ENCODE peak calls at places on chromosomes 3 and 15, in four cellular contexts. One of them, this sample, is unnamed.

GRCh38 chr3:38549486-38549885 is 53.3 kb downstream of the EXOG start:
- DNase-seq in AG10803: no peak
- DNase-seq in CD8-positive, alpha-beta T cell: no peak
- DNase-seq in transverse colon: no peak
- DNase-seq in this sample: no peak

GRCh38 chr3:25019506-25019905 is 408.6 kb upstream of the RARB start:
- DNase-seq in CD8-positive, alpha-beta T cell: no peak
- DNase-seq in AG10803: no peak
- DNase-seq in transverse colon: no peak
- DNase-seq in this sample: no peak

GRCh38 chr15:31444844-31445243 is 118.2 kb downstream of the KLF13 start:
- DNase-seq in CD8-positive, alpha-beta T cell: no peak
- DNase-seq in transverse colon: no peak
- DNase-seq in AG10803: no peak
- DNase-seq in this sample: no peak

GRCh38 chr3:177358968-177359600 is 161.8 kb upstream of the TBL1XR1 start:
- DNase-seq in CD8-positive, alpha-beta T cell: peak
- DNase-seq in AG10803: no peak
- DNase-seq in transverse colon: peak
- DNase-seq in this sample: peak

GRCh38 chr15:70251246-70251990 is 153.7 kb upstream of the TLE3 start:
- DNase-seq in AG10803: no peak
- DNase-seq in CD8-positive, alpha-beta T cell: no peak
- DNase-seq in transverse colon: no peak
- DNase-seq in this sample: no peak

GRCh38 chr15:95470997-95471692 is 859.4 kb upstream of the NR2F2 start:
- DNase-seq in AG10803: no peak
- DNase-seq in CD8-positive, alpha-beta T cell: no peak
- DNase-seq in transverse colon: no peak
- DNase-seq in this sample: peak

GRCh38 chr15:56734013-56734625 is 810 bp upstream of the ZNF280D start:
- DNase-seq in AG10803: no peak
- DNase-seq in CD8-positive, alpha-beta T cell: no peak
- DNase-seq in transverse colon: no peak
- DNase-seq in this sample: no peak

GRCh38 chr3:69214241-69214640 is 91.8 kb upstream of the LMOD3 start:
- DNase-seq in AG10803: no peak
- DNase-seq in CD8-positive, alpha-beta T cell: no peak
- DNase-seq in transverse colon: no peak
- DNase-seq in this sample: no peak

GRCh38 chr3:73070675-73071575 is 9.5 kb downstream of the EBLN2 start:
- DNase-seq in AG10803: peak
- DNase-seq in CD8-positive, alpha-beta T cell: no peak
- DNase-seq in transverse colon: no peak
- DNase-seq in this sample: peak

GRCh38 chr15:85407421-85408269 is 27.2 kb downstream of the AKAP13 start:
- DNase-seq in CD8-positive, alpha-beta T cell: no peak
- DNase-seq in AG10803: peak
- DNase-seq in transverse colon: no peak
- DNase-seq in this sample: peak

GRCh38 chr15:85711590-85712192 is 83.0 kb downstream of the KLHL25 start:
- DNase-seq in AG10803: no peak
- DNase-seq in transverse colon: no peak
- DNase-seq in CD8-positive, alpha-beta T cell: no peak
- DNase-seq in this sample: no peak

GRCh38 chr3:109678600-109678999 is 341.3 kb upstream of the DPPA4 start:
- DNase-seq in AG10803: no peak
- DNase-seq in CD8-positive, alpha-beta T cell: no peak
- DNase-seq in transverse colon: no peak
- DNase-seq in this sample: no peak

GRCh38 chr15:99076109-99076508 is 28.8 kb upstream of the SYNM start:
- DNase-seq in CD8-positive, alpha-beta T cell: no peak
- DNase-seq in AG10803: no peak
- DNase-seq in transverse colon: no peak
- DNase-seq in this sample: no peak

GRCh38 chr3:182482692-182483091 is 310.6 kb upstream of the ATP11B start:
- DNase-seq in transverse colon: no peak
- DNase-seq in CD8-positive, alpha-beta T cell: no peak
- DNase-seq in AG10803: no peak
- DNase-seq in this sample: no peak

GRCh38 chr3:142953443-142953842 is 10.0 kb downstream of the PAQR9 start:
- DNase-seq in AG10803: no peak
- DNase-seq in CD8-positive, alpha-beta T cell: no peak
- DNase-seq in transverse colon: no peak
- DNase-seq in this sample: no peak

GRCh38 chr15:60155661-60156060 is 151.6 kb downstream of the FOXB1 start:
- DNase-seq in CD8-positive, alpha-beta T cell: no peak
- DNase-seq in transverse colon: no peak
- DNase-seq in AG10803: peak
- DNase-seq in this sample: peak

GRCh38 chr3:13287833-13288232 is 132.3 kb downstream of the NUP210 start:
- DNase-seq in AG10803: no peak
- DNase-seq in CD8-positive, alpha-beta T cell: no peak
- DNase-seq in transverse colon: no peak
- DNase-seq in this sample: no peak

GRCh38 chr3:161175506-161175905 is 45.6 kb upstream of the NMD3 start:
- DNase-seq in transverse colon: no peak
- DNase-seq in CD8-positive, alpha-beta T cell: no peak
- DNase-seq in AG10803: no peak
- DNase-seq in this sample: no peak

GRCh38 chr3:149010504-149010951 is 19.2 kb downstream of the GYG1 start:
- DNase-seq in transverse colon: no peak
- DNase-seq in AG10803: no peak
- DNase-seq in CD8-positive, alpha-beta T cell: no peak
- DNase-seq in this sample: peak

GRCh38 chr3:197298858-197299854 is 744 bp upstream of the DLG1 start:
- DNase-seq in CD8-positive, alpha-beta T cell: peak
- DNase-seq in AG10803: peak
- DNase-seq in transverse colon: peak
- DNase-seq in this sample: no peak

GRCh38 chr3:67819447-67819846 is 165.0 kb upstream of the SUCLG2 start:
- DNase-seq in CD8-positive, alpha-beta T cell: no peak
- DNase-seq in transverse colon: no peak
- DNase-seq in AG10803: no peak
- DNase-seq in this sample: no peak
- TF ChIP-seq CTCF in CD8-positive, alpha-beta T cell: no peak
- TF ChIP-seq CTCF in transverse colon: no peak
- TF ChIP-seq CTCF in AG10803: no peak
- TF ChIP-seq CTCF in this sample: no peak

DNA sequence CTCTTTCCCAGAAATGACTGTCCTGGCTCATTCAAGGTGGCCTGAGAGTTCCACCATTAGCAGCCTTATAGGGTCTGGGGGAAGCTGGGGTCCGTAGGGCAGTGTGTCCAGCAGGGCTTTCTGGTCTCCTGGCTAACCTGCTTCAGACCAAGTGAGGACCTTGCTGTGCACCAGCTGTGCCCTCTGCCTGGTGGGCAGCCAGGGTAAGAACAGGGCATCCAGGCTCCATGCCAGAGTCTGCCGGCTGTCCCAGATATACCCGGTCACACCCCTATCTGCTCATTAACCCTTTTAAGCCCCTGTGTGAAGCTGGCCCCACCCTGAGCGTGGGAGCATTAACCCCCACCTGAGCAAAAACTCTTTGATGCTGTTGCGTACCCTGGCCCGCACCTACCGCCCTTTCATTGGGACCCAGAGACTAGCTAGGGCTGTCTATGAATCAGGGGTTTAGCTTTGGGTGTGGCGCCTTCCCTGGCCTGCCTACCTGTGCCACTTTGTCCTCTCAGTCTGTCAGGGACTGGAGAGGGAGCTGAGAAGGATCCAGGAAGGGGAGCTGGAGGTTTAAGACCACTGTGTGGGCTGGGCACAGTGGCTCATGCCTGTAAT is 17.6 kb downstream of the SEMA3F start:
- DNase-seq in CD8-positive, alpha-beta T cell: no peak
- DNase-seq in AG10803: no peak
- DNase-seq in transverse colon: no peak
- DNase-seq in this sample: no peak
- H3K4me3 ChIP-seq in CD8-positive, alpha-beta T cell: no peak
- H3K4me3 ChIP-seq in AG10803: no peak
- H3K4me3 ChIP-seq in transverse colon: no peak
- H3K4me3 ChIP-seq in this sample: no peak

GRCh38 chr3:172905480-172905850 is 154.9 kb downstream of the ECT2 start:
- DNase-seq in AG10803: no peak
- DNase-seq in CD8-positive, alpha-beta T cell: no peak
- DNase-seq in transverse colon: no peak
- DNase-seq in this sample: peak

GRCh38 chr3:172908871-172909270 is 158.3 kb downstream of the ECT2 start:
- DNase-seq in transverse colon: no peak
- DNase-seq in AG10803: no peak
- DNase-seq in CD8-positive, alpha-beta T cell: no peak
- DNase-seq in this sample: no peak

GRCh38 chr3:172915911-172916514 is 165.5 kb downstream of the ECT2 start:
- DNase-seq in AG10803: no peak
- DNase-seq in CD8-positive, alpha-beta T cell: no peak
- DNase-seq in transverse colon: no peak
- DNase-seq in this sample: no peak

GRCh38 chr3:172913911-172914730 is 163.6 kb downstream of the ECT2 start:
- DNase-seq in AG10803: no peak
- DNase-seq in transverse colon: no peak
- DNase-seq in CD8-positive, alpha-beta T cell: no peak
- DNase-seq in this sample: no peak

GRCh38 chr3:172911142-172911541 is 160.6 kb downstream of the ECT2 start:
- DNase-seq in CD8-positive, alpha-beta T cell: no peak
- DNase-seq in AG10803: no peak
- DNase-seq in transverse colon: no peak
- DNase-seq in this sample: no peak
- TF ChIP-seq CTCF in CD8-positive, alpha-beta T cell: no peak
- TF ChIP-seq CTCF in AG10803: no peak
- TF ChIP-seq CTCF in transverse colon: no peak
- TF ChIP-seq CTCF in this sample: peak

GRCh38 chr3:57597240-57597972 is at the start of gene ARF4:
- DNase-seq in transverse colon: peak
- DNase-seq in AG10803: peak
- DNase-seq in CD8-positive, alpha-beta T cell: peak
- DNase-seq in this sample: peak

GRCh38 chr3:57596495-57597239 is 477 bp downstream of the ARF4 start:
- DNase-seq in CD8-positive, alpha-beta T cell: peak
- DNase-seq in AG10803: peak
- DNase-seq in transverse colon: peak
- DNase-seq in this sample: peak

GRCh38 chr3:57594144-57594543 is 3.0 kb downstream of the ARF4 start:
- DNase-seq in CD8-positive, alpha-beta T cell: no peak
- DNase-seq in AG10803: no peak
- DNase-seq in transverse colon: no peak
- DNase-seq in this sample: no peak

GRCh38 chr3:57592306-57592705 is 4.8 kb downstream of the ARF4 start:
- DNase-seq in transverse colon: no peak
- DNase-seq in CD8-positive, alpha-beta T cell: no peak
- DNase-seq in AG10803: no peak
- DNase-seq in this sample: no peak

DNA sequence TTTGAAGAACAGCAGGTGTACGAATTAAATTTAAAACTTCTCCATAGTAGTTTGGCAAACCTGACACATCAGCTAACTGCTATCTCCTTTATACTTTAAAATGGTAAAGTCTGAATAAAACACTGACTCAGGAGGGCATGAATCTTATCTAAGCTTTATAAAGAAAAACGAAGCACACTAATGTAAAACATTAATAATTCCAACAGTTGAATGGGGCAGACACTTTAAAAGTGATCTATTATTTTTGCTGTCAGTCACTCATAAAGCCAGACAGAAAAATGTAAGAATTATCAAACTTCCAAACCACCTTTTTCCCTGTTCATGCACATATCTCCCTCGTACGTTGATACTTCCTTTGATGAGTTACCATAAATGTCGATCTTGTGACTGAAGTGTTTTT is 2.6 kb downstream of the ARF4 start:
- DNase-seq in AG10803: no peak
- DNase-seq in CD8-positive, alpha-beta T cell: no peak
- DNase-seq in transverse colon: no peak
- DNase-seq in this sample: no peak
- H3K4me3 ChIP-seq in AG10803: peak
- H3K4me3 ChIP-seq in CD8-positive, alpha-beta T cell: no peak
- H3K4me3 ChIP-seq in transverse colon: peak
- H3K4me3 ChIP-seq in this sample: peak

GRCh38 chr15:54620916-54621315 is 575.8 kb downstream of the RSL24D1 start:
- DNase-seq in transverse colon: no peak
- DNase-seq in CD8-positive, alpha-beta T cell: no peak
- DNase-seq in AG10803: no peak
- DNase-seq in this sample: no peak
- TF ChIP-seq CTCF in transverse colon: no peak
- TF ChIP-seq CTCF in CD8-positive, alpha-beta T cell: no peak
- TF ChIP-seq CTCF in AG10803: no peak
- TF ChIP-seq CTCF in this sample: no peak

DNA sequence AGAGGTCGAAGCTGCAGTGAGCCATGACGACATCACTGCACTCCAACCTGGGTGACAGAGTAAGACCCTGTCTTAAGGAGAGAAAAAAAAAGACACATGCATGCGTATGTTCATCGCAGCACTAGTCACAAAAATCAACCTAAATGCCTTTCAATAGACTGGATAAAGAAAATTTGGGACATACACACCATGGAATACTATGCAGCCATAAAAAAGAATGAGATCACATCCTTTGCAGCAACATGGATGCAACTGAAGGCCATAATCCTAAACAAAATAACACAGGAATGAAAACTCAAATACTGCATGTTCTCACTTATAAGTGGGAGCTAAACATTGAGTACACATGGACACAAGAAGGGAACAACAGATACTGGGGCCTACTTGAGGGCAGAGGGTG is 53.1 kb downstream of the FSIP1 start:
- DNase-seq in CD8-positive, alpha-beta T cell: no peak
- DNase-seq in transverse colon: no peak
- DNase-seq in AG10803: no peak
- DNase-seq in this sample: no peak
- H3K4me3 ChIP-seq in CD8-positive, alpha-beta T cell: no peak
- H3K4me3 ChIP-seq in transverse colon: no peak
- H3K4me3 ChIP-seq in AG10803: no peak
- H3K4me3 ChIP-seq in this sample: no peak

GRCh38 chr15:52783929-52784798 is 6.0 kb downstream of the ONECUT1 start:
- DNase-seq in CD8-positive, alpha-beta T cell: peak
- DNase-seq in AG10803: no peak
- DNase-seq in transverse colon: no peak
- DNase-seq in this sample: no peak
- TF ChIP-seq CTCF in CD8-positive, alpha-beta T cell: peak
- TF ChIP-seq CTCF in AG10803: no peak
- TF ChIP-seq CTCF in transverse colon: peak
- TF ChIP-seq CTCF in this sample: no peak

DNA sequence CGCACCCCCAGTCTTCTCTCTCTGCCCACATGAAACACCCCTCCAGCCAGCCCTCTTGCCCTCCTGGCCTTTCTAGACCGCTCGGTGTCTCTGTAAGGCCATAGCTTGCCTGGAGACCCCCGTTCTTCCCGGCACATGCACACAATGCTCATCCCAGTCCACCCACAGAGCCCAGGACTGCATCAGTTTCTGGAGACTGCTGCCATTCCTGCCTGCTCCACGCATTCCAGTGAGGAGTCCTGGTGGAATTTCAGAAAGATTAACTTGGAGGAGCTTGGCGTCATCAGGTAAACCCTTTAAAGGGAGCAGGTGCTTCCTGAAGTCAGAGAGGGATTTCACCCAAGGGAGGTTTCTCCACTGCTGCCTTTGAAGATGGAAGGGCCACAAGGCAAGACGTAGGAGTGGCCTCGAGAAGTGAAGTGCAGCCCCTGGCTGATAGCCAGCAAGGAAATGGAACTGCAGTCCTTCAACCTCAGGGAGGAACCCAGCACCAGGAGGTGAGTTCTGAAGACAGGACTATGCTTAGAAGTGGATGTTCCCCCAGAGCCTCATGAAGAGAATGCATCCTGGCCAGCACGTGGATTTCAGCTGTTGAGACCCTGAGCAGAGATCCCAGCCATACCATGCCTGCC is 19.2 kb downstream of the SLC41A3 start:
- DNase-seq in AG10803: no peak
- DNase-seq in CD8-positive, alpha-beta T cell: no peak
- DNase-seq in transverse colon: peak
- DNase-seq in this sample: no peak
- H3K4me3 ChIP-seq in AG10803: no peak
- H3K4me3 ChIP-seq in CD8-positive, alpha-beta T cell: no peak
- H3K4me3 ChIP-seq in transverse colon: no peak
- H3K4me3 ChIP-seq in this sample: no peak

This sample was measured in fibroblast of pulmonary artery.